ENCODE peak calls at places on chromosomes 6 and 20, in eight cellular contexts. V is cardiac muscle cell, J is upper lobe of left lung, X is A549, U is esophagus squamous epithelium, Q is body of pancreas, G is astrocyte, B is lung. H is an unnamed sample.
A peak's percentile ranks its signal among the peaks of the same experiment; 100 is the strongest.

GRCh38 chr20:6101346-6101745 is 21.5 kb downstream of the FERMT1 start:
- DNase-seq in V (no peak), J (no peak), X (no peak), U (no peak), Q (no peak), G (no peak), B (no peak), H (no peak)

GRCh38 chr20:48676125-48676524 is 151.7 kb downstream of the PREX1 start:
- DNase-seq in V (no peak), J (no peak), X (no peak), U (no peak), Q (no peak), G (no peak), B (no peak), H (no peak)

GRCh38 chr20:38805958-38806854 is 709 bp downstream of the PPP1R16B start:
- DNase-seq in V (no peak), J (no peak), X (no peak), U (no peak), Q (no peak), G (no peak), B (no peak), H (peak; percentile 68)

GRCh38 chr6:52958546-52959255 is 36.4 kb downstream of the GSTA4 start:
- DNase-seq in V (no peak), J (no peak), X (no peak), U (no peak), Q (no peak), G (no peak), B (no peak), H (no peak)

GRCh38 chr6:43292763-43293318 is 5.2 kb upstream of the SLC22A7 start:
- DNase-seq in V (no peak), J (no peak), X (no peak), U (no peak), Q (no peak), G (no peak), B (no peak), H (no peak)

GRCh38 chr20:51175156-51175555 is 152.2 kb upstream of the KCNG1 start:
- DNase-seq in V (no peak), J (no peak), X (no peak), U (no peak), Q (no peak), G (no peak), B (no peak), H (no peak)

GRCh38 chr20:48187891-48188290 is 402.6 kb upstream of the SULF2 start:
- DNase-seq in V (no peak), J (no peak), X (no peak), U (no peak), Q (no peak), G (peak; percentile 96), B (no peak), H (no peak)

GRCh38 chr6:14694308-14694707 is 551.6 kb upstream of the JARID2 start:
- DNase-seq in V (no peak), J (no peak), X (no peak), U (no peak), Q (no peak), G (no peak), B (no peak), H (no peak)

GRCh38 chr6:13030421-13030820 is 297.9 kb downstream of the TBC1D7 start:
- DNase-seq in V (no peak), J (no peak), X (no peak), U (no peak), Q (no peak), G (no peak), B (no peak), H (no peak)

GRCh38 chr20:17849901-17850673 is 118.5 kb downstream of the SNX5 start:
- DNase-seq in V (peak; percentile 99), J (peak; percentile 51), X (peak; percentile 36), U (no peak), Q (peak; percentile 77), G (peak; percentile 100), B (peak; percentile 50), H (no peak)

GRCh38 chr6:39035689-39036088 is 12.9 kb upstream of the GLP1R start:
- DNase-seq in V (no peak), J (no peak), X (no peak), U (no peak), Q (no peak), G (no peak), B (no peak), H (no peak)

GRCh38 chr6:91669154-91669903 is 1082.5 kb upstream of the MAP3K7 start:
- DNase-seq in V (no peak), J (no peak), X (no peak), U (no peak), Q (no peak), G (peak; percentile 25), B (no peak), H (peak; percentile 94)

GRCh38 chr6:16898640-16899428 is 137.6 kb upstream of the ATXN1 start:
- DNase-seq in V (no peak), J (no peak), X (no peak), U (no peak), Q (no peak), G (no peak), B (no peak), H (no peak)

GRCh38 chr20:32130352-32130751 is 20.8 kb downstream of the TM9SF4 start:
- DNase-seq in V (peak; percentile 11), J (no peak), X (no peak), U (no peak), Q (no peak), G (no peak), B (no peak), H (no peak)

GRCh38 chr20:31593221-31594001 is 11.7 kb upstream of the ID1 start:
- DNase-seq in V (peak; percentile 72), J (peak; percentile 76), X (peak; percentile 96), U (no peak), Q (no peak), G (peak; percentile 81), B (peak; percentile 63), H (no peak)

GRCh38 chr6:57021086-57021720 is 25.3 kb upstream of the KIAA1586 start:
- DNase-seq in V (peak; percentile 69), J (no peak), X (peak; percentile 36), U (no peak), Q (no peak), G (peak; percentile 33), B (no peak), H (peak; percentile 50)

GRCh38 chr20:51354769-51355319 is 187.7 kb downstream of the NFATC2 start:
- DNase-seq in V (no peak), J (no peak), X (no peak), U (no peak), Q (no peak), G (peak; percentile 78), B (no peak), H (peak; percentile 48)

GRCh38 chr6:170286246-170286933 is 4.5 kb downstream of the DLL1 start:
- DNase-seq in V (peak; percentile 87), J (no peak), X (no peak), U (no peak), Q (peak; percentile 44), G (peak; percentile 18), B (no peak), H (peak; percentile 98)

GRCh38 chr6:54040545-54040944 is 70.7 kb upstream of the MLIP start:
- DNase-seq in V (no peak), J (no peak), X (no peak), U (no peak), Q (no peak), G (no peak), B (no peak), H (no peak)

GRCh38 chr6:31149827-31150447 is 7.7 kb downstream of the CCHCR1 start:
- DNase-seq in V (no peak), J (no peak), X (no peak), U (no peak), Q (no peak), G (no peak), B (no peak), H (no peak)

GRCh38 chr6:141097471-141097870 is 1035.3 kb upstream of the GJE1 start:
- DNase-seq in V (peak; percentile 22), J (no peak), X (no peak), U (no peak), Q (no peak), G (no peak), B (no peak), H (no peak)

GRCh38 chr6:8375916-8376315 is 59.4 kb downstream of the SLC35B3 start:
- DNase-seq in V (no peak), J (no peak), X (no peak), U (no peak), Q (no peak), G (no peak), B (no peak), H (no peak)

GRCh38 chr6:100289285-100289684 is 175.4 kb downstream of the SIM1 start:
- DNase-seq in V (no peak), J (no peak), X (no peak), U (no peak), Q (no peak), G (no peak), B (no peak), H (no peak)
- H3K9me3 ChIP-seq in V (no peaks in the 10 kb centered on the region), J (no peaks in the 10 kb centered on the region), X (no peaks in the 10 kb centered on the region), U (no peaks in the 10 kb centered on the region), Q (no peaks in the 10 kb centered on the region), G (no peaks in the 10 kb centered on the region), B (no peaks in the 10 kb centered on the region), H (no peaks in the 10 kb centered on the region)

GRCh38 chr20:55054443-55054842 is 579.0 kb downstream of the DOK5 start:
- DNase-seq in V (no peak), J (no peak), X (no peak), U (no peak), Q (no peak), G (peak; percentile 69), B (no peak), H (no peak)

GRCh38 chr20:55057779-55058415 is 582.5 kb downstream of the DOK5 start:
- DNase-seq in V (no peak), J (no peak), X (no peak), U (no peak), Q (no peak), G (no peak), B (no peak), H (peak; percentile 37)

GRCh38 chr20:55053389-55053788 is 578.0 kb downstream of the DOK5 start:
- DNase-seq in V (no peak), J (no peak), X (no peak), U (no peak), Q (no peak), G (no peak), B (no peak), H (no peak)

DNA sequence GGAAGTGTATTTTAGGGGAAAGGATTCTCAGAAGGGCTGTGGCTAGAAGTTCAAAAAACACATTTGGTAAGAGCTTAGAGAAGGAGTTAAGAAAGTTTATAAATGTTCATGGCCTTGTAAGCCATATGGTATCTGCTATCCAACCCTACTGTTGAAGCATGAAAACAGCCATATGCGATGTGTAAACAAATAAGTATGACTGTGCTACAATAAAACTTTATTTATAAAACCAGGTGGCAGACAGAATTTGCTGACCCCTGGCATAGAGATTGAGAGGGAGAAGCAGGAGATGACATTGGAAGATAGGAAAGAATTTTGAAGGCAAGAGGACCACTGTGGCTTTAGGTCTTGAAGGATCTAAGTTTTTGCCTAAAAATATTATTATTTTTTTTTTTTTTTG is 583.5 kb downstream of the DOK5 start:
- DNase-seq in V (no peak), J (no peak), X (no peak), U (no peak), Q (no peak), G (no peak), B (no peak), H (no peak)
- H3K9me3 ChIP-seq in V (no peaks in the 10 kb centered on the region), J (no peaks in the 10 kb centered on the region), X (no peaks in the 10 kb centered on the region), U (no peaks in the 10 kb centered on the region), Q (no peaks in the 10 kb centered on the region), G (no peaks in the 10 kb centered on the region), B (no peaks in the 10 kb centered on the region), H (no peaks in the 10 kb centered on the region)

GRCh38 chr20:42441196-42441861 is 748.4 kb downstream of the PTPRT start:
- DNase-seq in V (no peak), J (no peak), X (no peak), U (no peak), Q (no peak), G (no peak), B (no peak), H (peak; percentile 60)
- H3K9me3 ChIP-seq in V (no peaks in the 10 kb centered on the region), J (no peaks in the 10 kb centered on the region), X (no peaks in the 10 kb centered on the region), U (no peaks in the 10 kb centered on the region), Q (no peaks in the 10 kb centered on the region), G (no peaks in the 10 kb centered on the region), B (no peaks in the 10 kb centered on the region), H (no peaks in the 10 kb centered on the region)

GRCh38 chr20:29743101-29743931 is 1514.1 kb upstream of the DEFB115 start:
- DNase-seq in V (no peak), J (no peak), X (no peak), U (no peak), Q (no peak), G (no peak), B (no peak), H (no peak)
- H3K9me3 ChIP-seq in V (no peaks in the 10 kb centered on the region), J (no peaks in the 10 kb centered on the region), X (no peaks in the 10 kb centered on the region), U (peaks cover 10% of the 10 kb centered on the region), Q (no peaks in the 10 kb centered on the region), G (no peaks in the 10 kb centered on the region), B (peaks cover 48% of the 10 kb centered on the region), H (no peaks in the 10 kb centered on the region)